ENCODE peak calls at places on chromosomes 16 and 17, in five cellular contexts. One of them, this sample, is unnamed.

GRCh38 chr16:64321881-64322280 is 800.0 kb downstream of the CDH11 start:
- DNase-seq in progenitor cell of endocrine pancreas: no peak
- DNase-seq in thyroid gland: no peak
- DNase-seq in right atrium auricular region: no peak
- DNase-seq in tibial artery: no peak
- DNase-seq in this sample: no peak

GRCh38 chr16:69193860-69194259 is 6.9 kb downstream of the SNTB2 start:
- DNase-seq in thyroid gland: no peak
- DNase-seq in tibial artery: no peak
- DNase-seq in right atrium auricular region: no peak
- DNase-seq in progenitor cell of endocrine pancreas: no peak
- DNase-seq in this sample: no peak

GRCh38 chr17:57461082-57461481 is 204.8 kb downstream of the MSI2 start:
- DNase-seq in thyroid gland: no peak
- DNase-seq in tibial artery: no peak
- DNase-seq in progenitor cell of endocrine pancreas: no peak
- DNase-seq in right atrium auricular region: no peak
- DNase-seq in this sample: no peak

GRCh38 chr17:81471804-81472456 is 40.7 kb downstream of the ACTG1 start:
- DNase-seq in progenitor cell of endocrine pancreas: no peak
- DNase-seq in tibial artery: peak; percentile 97
- DNase-seq in right atrium auricular region: no peak
- DNase-seq in thyroid gland: peak; percentile 64
- DNase-seq in this sample: no peak

GRCh38 chr17:15384142-15384803 is 42.9 kb upstream of the TEKT3 start:
- DNase-seq in tibial artery: peak; percentile 83
- DNase-seq in right atrium auricular region: peak; percentile 82
- DNase-seq in thyroid gland: peak; percentile 24
- DNase-seq in progenitor cell of endocrine pancreas: no peak
- DNase-seq in this sample: no peak

GRCh38 chr16:30660424-30661251 is 2.4 kb downstream of the FBRS start:
- DNase-seq in tibial artery: no peak
- DNase-seq in right atrium auricular region: no peak
- DNase-seq in thyroid gland: no peak
- DNase-seq in progenitor cell of endocrine pancreas: no peak
- DNase-seq in this sample: peak; percentile 88

GRCh38 chr17:81097943-81098308 is 63.0 kb downstream of the BAIAP2 start:
- DNase-seq in thyroid gland: no peak
- DNase-seq in tibial artery: peak; percentile 74
- DNase-seq in progenitor cell of endocrine pancreas: no peak
- DNase-seq in right atrium auricular region: no peak
- DNase-seq in this sample: no peak

GRCh38 chr16:1331712-1332617 is 1.5 kb upstream of the BAIAP3 start:
- DNase-seq in tibial artery: no peak
- DNase-seq in thyroid gland: peak; percentile 59
- DNase-seq in right atrium auricular region: peak; percentile 71
- DNase-seq in progenitor cell of endocrine pancreas: peak; percentile 54
- DNase-seq in this sample: peak; percentile 93

GRCh38 chr17:72158895-72159885 is 38.4 kb downstream of the SOX9 start:
- DNase-seq in tibial artery: no peak
- DNase-seq in progenitor cell of endocrine pancreas: no peak
- DNase-seq in thyroid gland: no peak
- DNase-seq in right atrium auricular region: no peak
- DNase-seq in this sample: no peak

GRCh38 chr17:73564856-73565255 is 79.4 kb downstream of the SDK2 start:
- DNase-seq in right atrium auricular region: no peak
- DNase-seq in thyroid gland: no peak
- DNase-seq in progenitor cell of endocrine pancreas: no peak
- DNase-seq in tibial artery: no peak
- DNase-seq in this sample: no peak

GRCh38 chr16:85028638-85029412 is 1.2 kb downstream of the KIAA0513 start:
- DNase-seq in thyroid gland: peak; percentile 33
- DNase-seq in right atrium auricular region: no peak
- DNase-seq in progenitor cell of endocrine pancreas: no peak
- DNase-seq in tibial artery: peak; percentile 86
- DNase-seq in this sample: peak; percentile 68

GRCh38 chr16:24906901-24907300 is 61.1 kb downstream of the SLC5A11 start:
- DNase-seq in progenitor cell of endocrine pancreas: no peak
- DNase-seq in right atrium auricular region: no peak
- DNase-seq in thyroid gland: no peak
- DNase-seq in tibial artery: no peak
- DNase-seq in this sample: no peak

GRCh38 chr16:89044394-89045180 is 49.1 kb upstream of the ACSF3 start:
- DNase-seq in progenitor cell of endocrine pancreas: no peak
- DNase-seq in right atrium auricular region: no peak
- DNase-seq in tibial artery: no peak
- DNase-seq in thyroid gland: no peak
- DNase-seq in this sample: no peak

GRCh38 chr16:68179196-68179795 is 56.6 kb downstream of the ESRP2 start:
- DNase-seq in progenitor cell of endocrine pancreas: no peak
- DNase-seq in tibial artery: no peak
- DNase-seq in right atrium auricular region: no peak
- DNase-seq in thyroid gland: no peak
- DNase-seq in this sample: no peak

GRCh38 chr17:69501591-69502468 is 87.3 kb downstream of the MAP2K6 start:
- DNase-seq in right atrium auricular region: no peak
- DNase-seq in thyroid gland: peak; percentile 51
- DNase-seq in tibial artery: no peak
- DNase-seq in progenitor cell of endocrine pancreas: peak; percentile 14
- DNase-seq in this sample: no peak

GRCh38 chr16:81485225-81485624 is 40.6 kb downstream of the CMIP start:
- DNase-seq in thyroid gland: no peak
- DNase-seq in progenitor cell of endocrine pancreas: no peak
- DNase-seq in tibial artery: no peak
- DNase-seq in right atrium auricular region: no peak
- DNase-seq in this sample: no peak

DNA sequence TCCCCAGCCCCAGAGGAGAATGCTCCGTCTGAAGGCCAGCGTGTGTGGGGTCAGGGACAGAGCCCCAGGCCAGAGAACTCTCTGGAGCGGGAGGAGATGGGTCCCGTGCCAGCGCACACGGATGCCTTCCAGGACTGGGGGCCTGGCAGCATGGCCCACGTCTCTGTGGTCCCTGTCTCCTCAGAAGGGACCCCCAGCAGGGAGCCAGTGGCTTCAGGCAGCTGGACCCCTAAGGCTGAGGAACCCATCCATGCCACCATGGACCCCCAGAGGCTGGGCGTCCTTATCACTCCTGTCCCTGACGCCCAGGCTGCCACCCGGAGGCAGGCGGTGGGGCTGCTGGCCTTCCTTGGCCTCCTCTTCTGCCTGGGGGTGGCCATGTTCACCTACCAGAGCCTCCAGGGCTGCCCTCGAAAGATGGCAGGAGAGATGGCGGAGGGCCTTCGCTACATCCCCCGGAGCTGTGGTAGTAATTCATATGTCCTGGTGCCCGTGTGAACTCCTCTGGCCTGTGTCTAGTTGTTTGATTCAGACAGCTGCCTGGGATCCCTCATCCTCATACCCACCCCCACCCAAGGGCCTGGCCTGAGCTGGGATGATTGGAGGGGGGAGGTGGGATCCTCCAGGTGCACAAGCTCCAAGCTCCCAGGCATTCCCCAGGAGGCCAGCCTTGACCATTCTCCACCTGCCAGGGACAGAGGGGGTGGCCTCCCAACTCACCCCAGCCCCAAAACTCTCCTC is 10.4 kb downstream of the CX3CL1 start:
- DNase-seq in tibial artery: no peak
- DNase-seq in thyroid gland: no peak
- DNase-seq in progenitor cell of endocrine pancreas: no peak
- DNase-seq in right atrium auricular region: no peak
- DNase-seq in this sample: no peak
- TF ChIP-seq CTCF in tibial artery: no peak
- TF ChIP-seq CTCF in thyroid gland: no peak
- TF ChIP-seq CTCF in progenitor cell of endocrine pancreas: no peak
- TF ChIP-seq CTCF in right atrium auricular region: no peak
- TF ChIP-seq CTCF in this sample: peak; percentile 14

GRCh38 chr16:56257260-56257659 is 66.0 kb downstream of the GNAO1 start:
- DNase-seq in progenitor cell of endocrine pancreas: no peak
- DNase-seq in tibial artery: peak; percentile 80
- DNase-seq in right atrium auricular region: no peak
- DNase-seq in thyroid gland: peak; percentile 96
- DNase-seq in this sample: no peak
- TF ChIP-seq CTCF in progenitor cell of endocrine pancreas: no peak
- TF ChIP-seq CTCF in tibial artery: no peak
- TF ChIP-seq CTCF in right atrium auricular region: no peak
- TF ChIP-seq CTCF in thyroid gland: no peak
- TF ChIP-seq CTCF in this sample: no peak

GRCh38 chr17:1125775-1126120 is 54.0 kb downstream of the ABR start:
- DNase-seq in right atrium auricular region: no peak
- DNase-seq in progenitor cell of endocrine pancreas: no peak
- DNase-seq in thyroid gland: no peak
- DNase-seq in tibial artery: no peak
- DNase-seq in this sample: no peak

GRCh38 chr17:1126801-1127550 is 52.8 kb downstream of the ABR start:
- DNase-seq in right atrium auricular region: no peak
- DNase-seq in thyroid gland: no peak
- DNase-seq in tibial artery: no peak
- DNase-seq in progenitor cell of endocrine pancreas: no peak
- DNase-seq in this sample: no peak

GRCh38 chr17:1124896-1125774 is 54.6 kb downstream of the ABR start:
- DNase-seq in right atrium auricular region: no peak
- DNase-seq in tibial artery: no peak
- DNase-seq in progenitor cell of endocrine pancreas: no peak
- DNase-seq in thyroid gland: no peak
- DNase-seq in this sample: no peak

GRCh38 chr17:1124238-1124699 is 55.5 kb downstream of the ABR start:
- DNase-seq in right atrium auricular region: no peak
- DNase-seq in progenitor cell of endocrine pancreas: no peak
- DNase-seq in thyroid gland: no peak
- DNase-seq in tibial artery: no peak
- DNase-seq in this sample: no peak

GRCh38 chr17:1126327-1126726 is 53.5 kb downstream of the ABR start:
- DNase-seq in tibial artery: no peak
- DNase-seq in right atrium auricular region: no peak
- DNase-seq in progenitor cell of endocrine pancreas: no peak
- DNase-seq in thyroid gland: no peak
- DNase-seq in this sample: no peak
- TF ChIP-seq CTCF in tibial artery: no peak
- TF ChIP-seq CTCF in right atrium auricular region: no peak
- TF ChIP-seq CTCF in progenitor cell of endocrine pancreas: no peak
- TF ChIP-seq CTCF in thyroid gland: no peak
- TF ChIP-seq CTCF in this sample: no peak

GRCh38 chr17:64002658-64003525 is 4.7 kb downstream of the PRR29 start:
- DNase-seq in progenitor cell of endocrine pancreas: no peak
- DNase-seq in thyroid gland: no peak
- DNase-seq in tibial artery: no peak
- DNase-seq in right atrium auricular region: peak; percentile 46
- DNase-seq in this sample: no peak

GRCh38 chr17:64004903-64005733 is 7.0 kb downstream of the PRR29 start:
- DNase-seq in tibial artery: no peak
- DNase-seq in thyroid gland: no peak
- DNase-seq in right atrium auricular region: peak; percentile 50
- DNase-seq in progenitor cell of endocrine pancreas: no peak
- DNase-seq in this sample: no peak

GRCh38 chr17:64005734-64006167 is 7.6 kb downstream of the PRR29 start:
- DNase-seq in right atrium auricular region: peak; percentile 59
- DNase-seq in progenitor cell of endocrine pancreas: no peak
- DNase-seq in tibial artery: no peak
- DNase-seq in thyroid gland: peak; percentile 76
- DNase-seq in this sample: no peak

GRCh38 chr17:64003526-64004121 is 5.5 kb downstream of the PRR29 start:
- DNase-seq in right atrium auricular region: no peak
- DNase-seq in thyroid gland: no peak
- DNase-seq in progenitor cell of endocrine pancreas: no peak
- DNase-seq in tibial artery: no peak
- DNase-seq in this sample: peak; percentile 7

DNA sequence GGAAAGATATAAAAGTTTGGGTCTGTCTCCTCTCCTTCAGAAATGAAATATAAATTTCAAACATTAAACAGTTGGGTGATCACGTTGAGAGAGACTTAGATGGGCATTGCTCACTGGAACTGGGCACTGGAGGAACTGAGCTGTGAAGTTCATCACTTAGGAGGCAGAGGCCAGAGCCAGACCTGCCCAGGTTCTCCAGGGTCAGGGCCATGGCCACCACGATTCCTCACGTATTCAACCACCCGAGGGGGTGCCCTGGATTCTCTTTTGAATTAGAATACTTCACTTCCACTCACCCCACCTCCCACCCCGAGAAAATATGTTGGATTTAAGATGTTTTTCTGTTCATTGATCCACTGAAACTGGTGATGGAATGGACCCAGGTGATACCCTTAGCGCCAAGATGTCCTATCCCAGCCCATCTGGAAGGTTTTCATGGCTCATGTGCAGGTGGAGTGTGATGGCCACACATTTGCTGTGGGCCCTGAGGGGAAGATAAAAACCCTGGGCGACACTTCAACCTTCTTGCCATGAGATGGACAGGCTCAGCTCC is 6.1 kb downstream of the PRR29 start:
- DNase-seq in thyroid gland: no peak
- DNase-seq in progenitor cell of endocrine pancreas: no peak
- DNase-seq in right atrium auricular region: peak; percentile 50
- DNase-seq in tibial artery: no peak
- DNase-seq in this sample: no peak
- TF ChIP-seq CTCF in thyroid gland: no peak
- TF ChIP-seq CTCF in progenitor cell of endocrine pancreas: no peak
- TF ChIP-seq CTCF in right atrium auricular region: no peak
- TF ChIP-seq CTCF in tibial artery: no peak
- TF ChIP-seq CTCF in this sample: no peak

DNA sequence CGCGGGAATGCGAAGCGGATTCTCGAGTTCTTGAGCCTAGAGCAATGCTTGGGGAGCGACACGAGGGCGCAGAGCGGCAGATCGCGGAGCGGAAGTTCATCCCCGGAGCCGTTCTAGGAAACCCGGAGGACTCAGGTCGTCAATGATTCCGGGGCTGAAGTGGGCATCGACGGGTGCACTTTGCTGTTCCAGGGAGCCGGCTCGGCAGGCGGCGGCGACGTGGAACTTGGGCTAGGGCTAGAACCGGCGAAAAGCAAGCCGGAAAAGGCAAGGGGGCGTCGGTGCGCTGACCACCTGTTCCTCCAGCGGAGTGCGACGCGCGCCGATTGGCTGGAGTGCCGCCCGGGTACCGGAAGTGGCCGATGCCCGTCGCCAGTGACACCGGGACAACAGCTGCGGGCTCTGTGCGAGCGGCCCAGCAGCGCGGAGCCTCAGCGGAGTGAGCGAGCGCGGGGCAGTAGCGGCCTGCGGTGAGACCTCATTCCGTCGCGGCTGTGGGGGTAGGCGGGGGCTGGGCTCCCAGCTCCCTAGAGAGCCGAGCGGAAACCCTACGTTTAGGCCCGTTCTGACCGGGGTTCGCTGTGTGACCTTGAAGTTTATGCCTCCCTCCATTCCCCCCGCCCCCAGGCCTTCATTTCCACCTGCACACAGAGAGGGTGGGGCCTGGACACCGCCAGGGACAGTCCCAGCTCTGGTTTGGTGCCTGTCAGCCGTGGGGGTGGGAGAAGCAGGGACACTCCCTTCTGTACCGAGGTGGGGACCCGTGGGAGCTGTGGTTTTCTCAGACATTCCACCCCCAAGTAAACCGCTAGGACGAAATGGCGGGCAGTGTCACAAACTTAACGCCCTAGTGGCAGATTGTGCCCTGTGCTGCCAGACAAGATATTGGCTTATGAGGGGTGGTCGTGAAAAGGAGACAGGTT is at the start of gene ZFP3:
- DNase-seq in tibial artery: peak; percentile 89
- DNase-seq in thyroid gland: peak; percentile 82
- DNase-seq in right atrium auricular region: peak; percentile 82
- DNase-seq in progenitor cell of endocrine pancreas: no peak
- DNase-seq in this sample: peak; percentile 85
- TF ChIP-seq CTCF in tibial artery: no peak
- TF ChIP-seq CTCF in thyroid gland: no peak
- TF ChIP-seq CTCF in right atrium auricular region: no peak
- TF ChIP-seq CTCF in progenitor cell of endocrine pancreas: no peak
- TF ChIP-seq CTCF in this sample: no peak

GRCh38 chr17:13230350-13230900 is 212.6 kb upstream of the ELAC2 start:
- DNase-seq in tibial artery: no peak
- DNase-seq in right atrium auricular region: no peak
- DNase-seq in progenitor cell of endocrine pancreas: no peak
- DNase-seq in thyroid gland: no peak
- DNase-seq in this sample: no peak
- TF ChIP-seq CTCF in tibial artery: no peak
- TF ChIP-seq CTCF in right atrium auricular region: no peak
- TF ChIP-seq CTCF in progenitor cell of endocrine pancreas: no peak
- TF ChIP-seq CTCF in thyroid gland: no peak
- TF ChIP-seq CTCF in this sample: no peak

This sample was measured in GM20000.